ENCODE peak calls at places on chromosomes 7 and 10, in five cellular contexts. G, Y, N, U and R are unnamed samples.

GRCh38 chr7:14504134-14504533 is 398.4 kb downstream of the DGKB start:
- DNase-seq in U (no peak), G (no peak), Y (no peak), N (peak; percentile 81), R (no peak)

GRCh38 chr10:129426670-129427069 is 40.4 kb upstream of the MGMT start:
- DNase-seq in N (no peak), Y (no peak), U (no peak), G (no peak), R (no peak)

GRCh38 chr10:17836917-17837316 is 27.8 kb downstream of the MRC1 start:
- DNase-seq in N (peak; percentile 61), U (peak; percentile 46), G (no peak), Y (peak; percentile 75), R (no peak)

GRCh38 chr10:71761105-71761511 is 12.2 kb downstream of the VSIR start:
- DNase-seq in U (peak; percentile 48), Y (no peak), G (no peak), N (no peak), R (no peak)

GRCh38 chr10:127354992-127355391 is 158.6 kb upstream of the INSYN2A start:
- DNase-seq in Y (no peak), G (peak; percentile 41), N (no peak), U (no peak), R (no peak)

GRCh38 chr10:43960981-43961380 is 312.3 kb upstream of the ZNF32 start:
- DNase-seq in Y (no peak), G (no peak), U (no peak), N (no peak), R (no peak)

GRCh38 chr7:103951311-103951710 is 38.1 kb downstream of the RELN start:
- DNase-seq in U (no peak), Y (no peak), N (no peak), G (no peak), R (no peak)

GRCh38 chr7:2005746-2006145 is 227.0 kb downstream of the MAD1L1 start:
- DNase-seq in U (no peak), Y (no peak), N (no peak), G (no peak), R (no peak)

GRCh38 chr7:86320886-86321285 is 322.8 kb upstream of the GRM3 start:
- DNase-seq in N (peak; percentile 62), U (no peak), Y (no peak), G (no peak), R (no peak)

GRCh38 chr10:124052561-124052960 is 40.8 kb downstream of the CHST15 start:
- DNase-seq in U (no peak), G (no peak), Y (no peak), N (no peak), R (no peak)

GRCh38 chr7:106126170-106126938 is 14.2 kb upstream of the SYPL1 start:
- DNase-seq in G (peak; percentile 52), N (no peak), U (peak; percentile 97), Y (peak; percentile 67), R (peak; percentile 47)

GRCh38 chr10:58322072-58322834 is 12.6 kb upstream of the UBE2D1 start:
- DNase-seq in U (peak; percentile 37), G (no peak), Y (no peak), N (no peak), R (peak; percentile 19)

GRCh38 chr7:6032167-6032566 is 991 bp downstream of the ANKRD61 start:
- DNase-seq in U (no peak), Y (no peak), N (no peak), G (no peak), R (no peak)

GRCh38 chr7:159140170-159140910 is 4.3 kb downstream of the VIPR2 start:
- DNase-seq in N (no peak), Y (no peak), U (no peak), G (no peak), R (no peak)

GRCh38 chr7:117034851-117035462 is 81.7 kb downstream of the ST7 start:
- DNase-seq in N (no peak), Y (no peak), G (no peak), U (no peak), R (no peak)

GRCh38 chr10:72740526-72740925 is 48.6 kb downstream of the MCU start:
- DNase-seq in G (no peak), N (peak; percentile 20), U (peak; percentile 68), Y (peak; percentile 45), R (no peak)

GRCh38 chr10:85638797-85639196 is 727.8 kb downstream of the GRID1 start:
- DNase-seq in Y (no peak), N (no peak), G (no peak), U (no peak), R (no peak)

GRCh38 chr10:4662576-4663161 is 163.3 kb upstream of the AKR1E2 start:
- DNase-seq in Y (peak; percentile 76), G (no peak), N (no peak), U (no peak), R (peak; percentile 71)

GRCh38 chr7:114819629-114820362 is 102.1 kb upstream of the MDFIC start:
- DNase-seq in N (no peak), Y (peak; percentile 96), U (peak; percentile 99), G (no peak), R (no peak)

GRCh38 chr10:132899054-132899750 is 43.2 kb downstream of the CFAP46 start:
- DNase-seq in U (no peak), Y (no peak), G (no peak), N (no peak), R (no peak)

GRCh38 chr7:95404316-95404715 is 8.1 kb upstream of the PON3 start:
- DNase-seq in N (peak; percentile 55), Y (peak; percentile 45), U (no peak), G (no peak), R (no peak)

GRCh38 chr10:73871915-73872710 is 2.2 kb downstream of the CAMK2G start:
- DNase-seq in G (no peak), U (peak; percentile 80), N (no peak), Y (peak; percentile 68), R (no peak)
- H3K4me3 ChIP-seq in G (peak overlapping the region; percentile 73), U (peak overlapping the region; percentile 63), N (no peak overlapping the region), Y (peak overlapping the region; percentile 51), R (peak overlapping the region; percentile 80)

GRCh38 chr7:101904019-101904418 is 86.6 kb downstream of the CUX1 start:
- DNase-seq in G (no peak), N (no peak), Y (no peak), U (no peak), R (no peak)
- H2AFZ ChIP-seq in G (no peak overlapping the region), N (no peak overlapping the region), Y (no peak overlapping the region), U (no peak overlapping the region), R (no peak overlapping the region)

GRCh38 chr10:78401882-78402367 is 368.3 kb downstream of the RPS24 start:
- DNase-seq in U (no peak), G (no peak), Y (no peak), N (peak; percentile 55), R (no peak)

GRCh38 chr10:78395162-78395561 is 361.5 kb downstream of the RPS24 start:
- DNase-seq in U (no peak), G (no peak), N (no peak), Y (no peak), R (no peak)

GRCh38 chr10:78396754-78397153 is 363.1 kb downstream of the RPS24 start:
- DNase-seq in G (no peak), U (no peak), N (no peak), Y (no peak), R (no peak)

GRCh38 chr10:78397796-78398195 is 364.1 kb downstream of the RPS24 start:
- DNase-seq in Y (no peak), U (no peak), N (no peak), G (no peak), R (no peak)

GRCh38 chr10:78398385-78398784 is 364.7 kb downstream of the RPS24 start:
- DNase-seq in G (no peak), N (no peak), U (no peak), Y (no peak), R (no peak)
- H3K4me2 ChIP-seq in G (no peak overlapping the region), N (no peak overlapping the region), U (no peak overlapping the region), Y (no peak overlapping the region), R (no peak overlapping the region)

GRCh38 chr10:119103687-119104652 is at the start of gene DENND10:
- DNase-seq in Y (peak; percentile 93), U (peak; percentile 56), G (peak; percentile 90), N (peak; percentile 91), R (peak; percentile 81)

GRCh38 chr10:119105155-119105554 is 1.2 kb downstream of the DENND10 start:
- DNase-seq in Y (no peak), G (no peak), N (no peak), U (no peak), R (no peak)

GRCh38 chr10:119104653-119105024 is 726 bp downstream of the DENND10 start:
- DNase-seq in Y (no peak), U (no peak), N (peak; percentile 44), G (peak; percentile 52), R (peak; percentile 50)

GRCh38 chr10:119098576-119098975 is 5.3 kb upstream of the DENND10 start:
- DNase-seq in U (no peak), Y (no peak), G (no peak), N (no peak), R (no peak)

DNA sequence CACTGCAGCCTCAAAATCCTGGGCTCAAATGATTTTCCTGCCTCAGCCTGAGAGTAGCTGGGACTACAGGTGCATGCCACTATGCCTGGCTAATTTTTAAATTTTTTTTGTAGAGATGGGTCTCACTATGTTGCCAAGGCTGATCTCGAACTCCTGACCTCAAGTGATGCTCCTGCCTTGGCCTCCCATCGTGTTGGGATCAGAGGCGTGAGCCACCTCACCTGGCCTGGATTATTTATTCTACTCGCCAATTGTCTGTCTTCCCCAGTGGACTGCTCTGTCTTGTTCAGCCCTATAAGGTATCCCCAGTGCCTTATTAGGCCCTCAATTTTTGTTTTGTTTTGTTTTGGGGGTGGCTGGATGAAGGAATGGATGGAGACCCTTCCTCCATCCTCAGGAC is 672 bp upstream of the DENND10 start:
- DNase-seq in Y (no peak), N (no peak), U (no peak), G (no peak), R (no peak)
- H3K4me3 ChIP-seq in Y (no peak overlapping the region), N (no peak overlapping the region), U (no peak overlapping the region), G (no peak overlapping the region), R (no peak overlapping the region)

GRCh38 chr10:110401401-110402076 is 96.2 kb upstream of the DUSP5 start:
- DNase-seq in Y (no peak), N (no peak), G (no peak), U (no peak), R (no peak)
- H2AFZ ChIP-seq in Y (no peak overlapping the region), N (no peak overlapping the region), G (no peak overlapping the region), U (no peak overlapping the region), R (no peak overlapping the region)